ENCODE peak calls at places on chromosome 22, in seven cellular contexts. I is body of pancreas, K is ovary, E is cardiac muscle cell, N is tibial artery, L is IMR-90, V is lung. B is an unnamed sample.

GRCh38 chr22:28188480-28188879 is 269.4 kb upstream of the PITPNB start:
- DNase-seq in K (no peak), I (no peak), N (no peak), V (no peak), E (no peak), L (no peak), B (no peak)

GRCh38 chr22:45170001-45170466 is 6.3 kb downstream of the NUP50 start:
- DNase-seq in E (peak; percentile 32), L (peak; percentile 44), K (no peak), I (no peak), V (no peak), N (no peak), B (no peak)

GRCh38 chr22:39514373-39514973 is 5.9 kb upstream of the ATF4 start:
- DNase-seq in K (peak; percentile 64), L (peak; percentile 34), N (peak; percentile 66), E (peak; percentile 58), V (no peak), I (no peak), B (peak; percentile 42)

GRCh38 chr22:39148727-39149535 is 3.5 kb downstream of the CBX7 start:
- DNase-seq in K (peak; percentile 87), N (peak; percentile 75), E (no peak), V (no peak), I (peak; percentile 50), L (no peak), B (peak; percentile 87)

GRCh38 chr22:17121235-17122195 is at the start of gene TMEM121B:
- DNase-seq in V (no peak), K (peak; percentile 25), I (peak; percentile 61), E (peak; percentile 64), N (peak; percentile 49), L (peak; percentile 59), B (no peak)

GRCh38 chr22:36197065-36197440 is 4.6 kb downstream of the APOL4 start:
- DNase-seq in V (no peak), L (peak; percentile 70), K (peak; percentile 88), N (peak; percentile 62), I (peak; percentile 28), E (peak; percentile 90), B (no peak)

GRCh38 chr22:19216579-19216978 is 38.0 kb upstream of the SLC25A1 start:
- DNase-seq in N (no peak), K (no peak), I (no peak), L (no peak), E (no peak), V (no peak), B (no peak)

GRCh38 chr22:20494978-20495860 is at the start of gene KLHL22:
- DNase-seq in E (no peak), K (no peak), N (peak; percentile 32), V (peak; percentile 45), L (peak; percentile 26), I (peak; percentile 43), B (peak; percentile 49)

GRCh38 chr22:23376256-23376655 is 195.9 kb downstream of the BCR start:
- DNase-seq in L (no peak), V (no peak), N (no peak), I (no peak), E (peak; percentile 6), K (no peak), B (no peak)

GRCh38 chr22:46348099-46348695 is 12.7 kb downstream of the TRMU start:
- DNase-seq in I (no peak), L (no peak), V (no peak), E (no peak), K (no peak), N (no peak), B (peak; percentile 18)

GRCh38 chr22:39288135-39288898 is 31.1 kb downstream of the RPL3 start:
- DNase-seq in L (no peak), V (no peak), I (no peak), E (no peak), N (no peak), K (no peak), B (no peak)

GRCh38 chr22:29156507-29156906 is 49.2 kb upstream of the EMID1 start:
- DNase-seq in E (peak; percentile 30), I (no peak), K (no peak), L (peak; percentile 5), N (no peak), V (no peak), B (no peak)

GRCh38 chr22:48588881-48589450 is 1238.7 kb downstream of the BRD1 start:
- DNase-seq in I (no peak), L (no peak), K (no peak), N (no peak), V (no peak), E (no peak), B (no peak)

GRCh38 chr22:42442746-42443145 is 10.5 kb upstream of the NFAM1 start:
- DNase-seq in N (no peak), E (no peak), L (no peak), V (no peak), K (no peak), I (no peak), B (no peak)

GRCh38 chr22:42439021-42439420 is 6.8 kb upstream of the NFAM1 start:
- DNase-seq in K (no peak), E (no peak), I (no peak), L (no peak), N (no peak), V (no peak), B (no peak)

GRCh38 chr22:42438293-42438650 is 6.1 kb upstream of the NFAM1 start:
- DNase-seq in N (no peak), E (no peak), L (no peak), I (no peak), V (no peak), K (no peak), B (no peak)

GRCh38 chr22:42439821-42440674 is 7.8 kb upstream of the NFAM1 start:
- DNase-seq in N (peak; percentile 45), V (no peak), K (peak; percentile 30), E (peak; percentile 40), L (peak; percentile 49), I (no peak), B (no peak)

GRCh38 chr22:42440728-42441127 is 8.5 kb upstream of the NFAM1 start:
- DNase-seq in K (no peak), I (no peak), L (no peak), V (no peak), E (no peak), N (no peak), B (no peak)
- H3K4me3 ChIP-seq in K (no peak overlapping the region), I (no peak overlapping the region), L (no peak overlapping the region), V (no peak overlapping the region), E (no peak overlapping the region), N (no peak overlapping the region), B (no peak overlapping the region)

DNA sequence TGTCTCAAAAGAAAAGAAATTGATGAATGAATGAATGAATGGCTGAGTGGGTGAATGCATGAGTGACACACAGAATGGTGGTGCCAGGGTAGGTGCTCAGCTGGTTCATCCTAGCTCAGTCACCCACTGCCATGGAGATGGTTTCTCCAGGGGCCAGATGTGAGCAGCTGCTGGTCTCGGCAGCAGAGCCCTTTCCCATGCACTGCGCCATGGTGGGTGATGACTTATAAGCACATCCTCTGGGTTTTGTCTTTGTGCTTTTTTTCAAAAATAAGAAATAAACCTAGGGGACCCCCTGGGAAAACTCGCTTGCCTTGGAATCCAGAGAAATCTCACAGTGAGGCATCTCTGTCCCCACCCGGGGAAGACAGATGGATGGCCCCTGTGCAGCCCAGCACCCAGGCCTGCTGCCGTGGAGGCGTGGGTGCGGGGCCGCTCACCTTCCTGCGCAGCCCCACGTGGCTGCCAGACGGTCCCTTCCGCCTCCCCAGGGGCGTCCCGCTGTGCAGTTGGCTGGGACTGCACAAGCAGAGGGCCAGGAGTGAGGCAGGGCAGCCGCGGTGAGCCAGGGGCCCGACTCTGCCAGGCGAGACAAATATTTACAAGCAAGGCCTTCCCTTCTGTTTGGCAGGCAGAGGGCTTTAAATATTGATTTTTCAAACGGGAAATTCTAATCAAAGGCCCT is 24.2 kb downstream of the MPPED1 start:
- DNase-seq in L (no peak), N (no peak), V (no peak), K (no peak), I (peak; percentile 81), E (no peak), B (no peak)
- H3K27ac ChIP-seq in L (no peak overlapping the region), N (no peak overlapping the region), V (no peak overlapping the region), K (no peak overlapping the region), I (peak overlapping the region; percentile 48), E (no peak overlapping the region), B (no peak overlapping the region)

GRCh38 chr22:49726701-49727101 is 101.0 kb downstream of the BRD1 start:
- DNase-seq in I (no peak), V (no peak), E (no peak), N (no peak), L (no peak), K (no peak), B (no peak)
- H3K27me3 ChIP-seq in I (peaks cover 11% of the 10 kb centered on the region), V (peaks cover 3% of the 10 kb centered on the region), E (peaks cover 67% of the 10 kb centered on the region), N (no peaks in the 10 kb centered on the region), L (peaks cover 20% of the 10 kb centered on the region), K (no peaks in the 10 kb centered on the region), B (peaks cover 14% of the 10 kb centered on the region)

GRCh38 chr22:35131423-35132050 is 65.6 kb downstream of the ISX start:
- DNase-seq in K (no peak), N (no peak), V (no peak), L (no peak), I (no peak), E (no peak), B (no peak)
- H3K4me3 ChIP-seq in K (no peak overlapping the region), N (no peak overlapping the region), V (no peak overlapping the region), L (no peak overlapping the region), I (no peak overlapping the region), E (no peak overlapping the region), B (no peak overlapping the region)

B was measured in CD8-positive, alpha-beta memory T cell.